ENCODE peak calls at places on chromosomes 4 and X, in five cellular contexts. Z, D, F, G and M are unnamed samples. For H3K9me3, the result is how much of the 10 kb centered on the place peaks cover.

GRCh38 chrX:123171781-123172180 is 12.3 kb upstream of the GRIA3 start:
- DNase-seq in Z (no peak), G (no peak), F (peak), D (no peak), M (peak)

GRCh38 chr4:112589207-112589606 is 47.5 kb downstream of the ZGRF1 start:
- DNase-seq in G (no peak), F (peak), Z (no peak), D (no peak), M (peak)

GRCh38 chr4:29805245-29805644 is 914.9 kb upstream of the PCDH7 start:
- DNase-seq in D (no peak), Z (peak), G (peak), F (peak), M (no peak)

GRCh38 chr4:119244832-119245231 is 32.3 kb downstream of the USP53 start:
- DNase-seq in D (no peak), G (no peak), Z (no peak), F (no peak), M (no peak)

GRCh38 chrX:51837926-51838325 is 55.5 kb upstream of the MAGED1 start:
- DNase-seq in G (no peak), F (peak), Z (no peak), D (no peak), M (peak)

GRCh38 chrX:18565727-18566126 is 106.2 kb downstream of the RS1 start:
- DNase-seq in D (no peak), Z (no peak), F (no peak), G (no peak), M (no peak)

GRCh38 chrX:3639236-3639635 is 74.2 kb downstream of the PRKX start:
- DNase-seq in G (no peak), F (no peak), Z (no peak), D (no peak), M (no peak)

GRCh38 chr4:69984030-69984443 is 11.7 kb upstream of the STATH start:
- DNase-seq in F (no peak), G (peak), D (no peak), Z (peak), M (peak)

GRCh38 chrX:7045238-7045955 is 102.1 kb upstream of the STS start:
- DNase-seq in Z (no peak), G (no peak), D (no peak), F (no peak), M (no peak)

GRCh38 chr4:83535520-83535944 is 376 bp upstream of the GPAT3 start:
- DNase-seq in F (peak), D (peak), G (peak), Z (peak), M (peak)

GRCh38 chrX:118884552-118885138 is 61.0 kb downstream of the ZCCHC12 start:
- DNase-seq in G (peak), D (no peak), Z (no peak), F (no peak), M (no peak)

GRCh38 chr4:156800463-156800862 is 171.1 kb downstream of the PDGFC start:
- DNase-seq in D (no peak), Z (no peak), F (no peak), G (no peak), M (no peak)

GRCh38 chr4:111773858-111774257 is 371.4 kb upstream of the FAM241A start:
- DNase-seq in D (no peak), Z (no peak), F (peak), G (no peak), M (no peak)

GRCh38 chr4:2259036-2259540 is 2.8 kb downstream of the MXD4 start:
- DNase-seq in F (no peak), Z (no peak), G (no peak), D (no peak), M (no peak)

GRCh38 chr4:172892300-172892699 is 276.3 kb upstream of the GALNT7 start:
- DNase-seq in D (no peak), F (peak), Z (peak), G (peak), M (no peak)

GRCh38 chr4:141473952-141474351 is 162.4 kb upstream of the IL15 start:
- DNase-seq in Z (no peak), G (no peak), F (no peak), D (no peak), M (peak)

GRCh38 chr4:132792305-132792704 is 356.8 kb upstream of the PCDH10 start:
- DNase-seq in F (no peak), Z (no peak), D (no peak), G (peak), M (no peak)

GRCh38 chrX:68574240-68574639 is 73.2 kb upstream of the STARD8 start:
- DNase-seq in G (no peak), Z (no peak), F (no peak), D (no peak), M (no peak)

GRCh38 chr4:40617903-40618302 is 11.8 kb downstream of the RBM47 start:
- DNase-seq in G (no peak), D (no peak), F (no peak), Z (no peak), M (no peak)

GRCh38 chr4:27003602-27004238 is 143.1 kb downstream of the STIM2 start:
- DNase-seq in D (no peak), G (peak), Z (no peak), F (peak), M (peak)

GRCh38 chr4:149959391-149959790 is 118.9 kb upstream of the DCLK2 start:
- DNase-seq in G (no peak), F (no peak), D (no peak), Z (no peak), M (no peak)

GRCh38 chrX:151402719-151403390 is 5.8 kb downstream of the VMA21 start:
- DNase-seq in F (no peak), Z (no peak), D (no peak), G (no peak), M (no peak)

GRCh38 chrX:31545726-31546125 is 473.9 kb upstream of the FTHL17 start:
- DNase-seq in F (peak), Z (no peak), G (no peak), D (no peak), M (peak)

GRCh38 chr4:184647391-184648101 is 1.7 kb downstream of the CASP3 start:
- DNase-seq in D (no peak), F (peak), Z (no peak), G (peak), M (no peak)

GRCh38 chr4:134777626-134778025 is 576.0 kb upstream of the PABPC4L start:
- DNase-seq in Z (peak), D (no peak), F (no peak), G (peak), M (no peak)

GRCh38 chr4:183289688-183290087 is 30.4 kb downstream of the CLDN22 start:
- DNase-seq in Z (no peak), F (no peak), G (no peak), D (no peak), M (no peak)

DNA sequence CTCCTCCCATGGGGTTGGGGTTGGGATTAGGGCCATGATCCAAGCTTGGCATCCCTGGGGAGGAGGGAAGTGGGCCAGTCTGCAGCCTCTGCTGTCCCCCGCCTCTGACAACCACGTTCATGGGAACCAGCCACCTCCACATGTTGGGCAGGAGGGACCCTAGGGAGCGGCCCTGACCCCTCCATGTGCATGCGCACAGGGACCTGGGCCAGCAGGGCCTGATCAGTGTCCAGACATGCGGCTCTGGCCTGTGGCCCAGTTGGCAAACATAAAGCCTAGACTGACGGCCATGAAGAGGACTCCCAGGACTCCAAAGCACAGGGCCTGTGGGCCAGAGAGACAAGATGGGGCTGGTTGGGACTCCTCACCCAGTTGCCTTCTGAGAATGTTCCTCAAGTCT is 11.3 kb downstream of the SLC38A5 start:
- DNase-seq in F (no peak), D (no peak), Z (no peak), G (no peak), M (no peak)
- H3K9me3 ChIP-seq in F (under half), D (under half), Z (under half), G (under half), M (under half)

DNA sequence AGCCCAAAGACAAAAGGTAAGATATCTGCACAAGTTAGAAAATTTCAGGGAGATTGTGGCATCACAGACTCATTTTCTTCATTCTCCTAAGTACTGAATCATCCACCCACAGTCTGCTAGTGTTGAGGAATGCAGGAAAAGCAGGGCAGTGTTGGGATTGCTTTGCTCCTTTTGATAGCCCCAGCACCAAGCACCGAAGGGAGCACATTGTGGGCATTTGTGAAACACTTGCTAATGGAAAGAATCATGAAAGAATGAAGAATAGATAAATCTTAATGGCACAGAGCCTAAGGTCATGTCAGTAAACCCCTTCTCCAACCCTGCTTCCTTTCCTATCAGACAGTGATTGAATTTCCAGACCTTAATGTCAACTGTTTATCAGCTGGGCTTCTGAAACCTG is 103.1 kb upstream of the GPRIN3 start:
- DNase-seq in D (peak), G (no peak), F (peak), Z (peak), M (peak)
- H2AFZ ChIP-seq in D (peak), G (no peak), F (no peak), Z (peak), M (peak)

DNA sequence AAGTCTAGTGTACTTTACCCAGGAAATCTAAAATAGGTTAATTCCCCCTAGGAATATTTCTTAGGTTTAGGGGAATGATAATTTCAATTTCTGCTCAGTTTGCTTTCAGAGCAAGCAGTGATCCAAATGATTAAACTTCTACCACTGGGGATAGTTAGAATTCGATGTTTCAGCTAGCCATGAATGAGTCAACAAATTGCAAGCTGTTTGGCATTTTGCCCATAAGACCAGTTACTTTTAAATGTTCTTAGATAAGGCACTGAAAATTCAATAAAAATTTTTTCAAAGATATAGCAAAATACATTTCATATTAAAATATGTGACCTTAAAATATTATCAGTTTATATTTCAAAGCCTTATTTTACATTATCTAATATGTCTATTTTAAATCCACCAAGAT is 993.5 kb downstream of the ARAP2 start:
- DNase-seq in G (peak), F (peak), Z (no peak), D (no peak), M (peak)
- H3K9me3 ChIP-seq in G (under half), F (under half), Z (under half), D (under half), M (under half)

DNA sequence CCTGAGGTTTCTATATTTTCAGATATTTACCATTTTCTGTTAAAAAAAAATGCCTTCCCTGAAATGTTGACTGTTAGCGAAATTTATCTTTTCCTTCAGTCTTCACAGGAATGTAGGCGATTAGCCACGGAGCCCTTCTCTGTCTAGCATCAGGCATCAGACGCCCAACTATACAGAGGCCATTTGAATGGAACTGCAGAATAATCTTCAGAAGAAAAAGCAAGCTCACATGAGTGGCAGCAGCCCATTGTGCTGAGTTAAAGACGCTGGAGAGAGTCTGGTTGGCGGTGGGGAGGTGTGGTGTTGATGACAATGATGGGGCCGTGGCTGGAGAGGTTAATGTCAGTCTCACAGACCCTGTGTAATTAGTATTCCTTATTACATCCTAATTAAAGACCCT is 196.8 kb upstream of the LEF1 start:
- DNase-seq in Z (peak), G (no peak), D (no peak), F (no peak), M (no peak)
- H2AFZ ChIP-seq in Z (no peak), G (no peak), D (no peak), F (no peak), M (no peak)